ENCODE peak calls at places on chromosomes 16 and 17, in four cellular contexts. E is GM12878, R is breast epithelium, S is transverse colon. C is an unnamed sample.

GRCh38 chr16:80066805-80067580 is 466.5 kb upstream of the MAF start:
- DNase-seq in E (no peak), R (no peak), S (no peak), C (no peak)

GRCh38 chr17:63945851-63946439 is 13.8 kb upstream of the CD79B start:
- DNase-seq in E (no peak), S (no peak), R (no peak), C (no peak)

GRCh38 chr17:55641559-55642160 is 81.0 kb downstream of the TMEM100 start:
- DNase-seq in S (peak), E (no peak), R (peak), C (no peak)

GRCh38 chr17:41784207-41784744 is 2.2 kb downstream of the JUP start:
- DNase-seq in E (no peak), R (peak), S (peak), C (no peak)

GRCh38 chr17:67518881-67519280 is 141.8 kb downstream of the PITPNC1 start:
- DNase-seq in E (no peak), S (no peak), R (no peak), C (no peak)

GRCh38 chr17:43967251-43967875 is 13.6 kb upstream of the PYY start:
- DNase-seq in S (no peak), E (no peak), R (no peak), C (no peak)

GRCh38 chr17:19019041-19019941 is 14.7 kb upstream of the FAM83G start:
- DNase-seq in S (no peak), E (no peak), R (no peak), C (no peak)

GRCh38 chr17:47176438-47176837 is 12.7 kb downstream of the CDC27 start:
- DNase-seq in E (no peak), S (no peak), R (no peak), C (no peak)

GRCh38 chr17:41048441-41048840 is 1.3 kb upstream of the KRTAP2-1 start:
- DNase-seq in R (no peak), E (no peak), S (no peak), C (no peak)

GRCh38 chr16:17205279-17206139 is 265.3 kb downstream of the XYLT1 start:
- DNase-seq in S (no peak), E (no peak), R (peak), C (no peak)

GRCh38 chr16:75695708-75696107 is 5.6 kb downstream of the DUXB start:
- DNase-seq in E (no peak), S (no peak), R (no peak), C (no peak)

GRCh38 chr16:80047796-80048649 is 447.5 kb upstream of the MAF start:
- DNase-seq in S (no peak), R (no peak), E (no peak), C (no peak)

GRCh38 chr17:77504652-77505459 is 364.1 kb downstream of the SEC14L1 start:
- DNase-seq in R (no peak), S (no peak), E (no peak), C (no peak)

GRCh38 chr16:50665128-50665878 is 15.8 kb downstream of the SNX20 start:
- DNase-seq in R (peak), E (no peak), S (peak), C (peak)
- H3K27ac ChIP-seq in R (peak), E (no peak), S (peak), C (no peak)

DNA sequence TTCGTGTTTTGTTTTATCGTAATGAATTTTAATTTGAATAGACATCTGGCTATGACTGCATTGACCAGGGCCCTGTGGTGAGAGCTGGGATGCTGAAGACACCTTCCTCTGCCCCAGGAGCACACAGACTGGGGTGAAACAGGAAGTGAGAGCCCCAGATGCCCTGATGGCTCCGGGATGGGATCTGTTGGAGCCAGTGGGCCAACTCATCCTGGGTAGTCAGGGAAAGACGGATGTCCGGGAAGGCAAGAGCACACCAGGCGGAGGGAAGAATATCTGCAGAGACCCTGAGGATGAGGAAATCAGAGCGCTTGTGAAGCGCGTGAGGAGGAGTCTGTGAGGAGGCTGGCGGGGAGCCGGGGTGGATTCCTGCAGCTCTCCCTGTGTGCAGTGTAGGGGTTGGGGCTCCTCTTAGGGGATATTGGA is 71.5 kb upstream of the LGALS9 start:
- DNase-seq in S (no peak), R (no peak), E (no peak), C (peak)
- TF ChIP-seq POLR2A in S (no peak), R (no peak), E (no peak), C (no peak)

GRCh38 chr17:50117202-50118040 is 12.5 kb downstream of the SAMD14 start:
- DNase-seq in R (no peak), S (peak), E (no peak), C (no peak)
- TF ChIP-seq POLR2AphosphoS5 in R (no peak), S (no peak), E (no peak), C (no peak)

GRCh38 chr17:83099086-83099540 is 19.7 kb downstream of the METRNL start:
- DNase-seq in S (no peak), E (no peak), R (no peak), C (no peak)
- H3K27ac ChIP-seq in S (no peak), E (no peak), R (peak), C (peak)

DNA sequence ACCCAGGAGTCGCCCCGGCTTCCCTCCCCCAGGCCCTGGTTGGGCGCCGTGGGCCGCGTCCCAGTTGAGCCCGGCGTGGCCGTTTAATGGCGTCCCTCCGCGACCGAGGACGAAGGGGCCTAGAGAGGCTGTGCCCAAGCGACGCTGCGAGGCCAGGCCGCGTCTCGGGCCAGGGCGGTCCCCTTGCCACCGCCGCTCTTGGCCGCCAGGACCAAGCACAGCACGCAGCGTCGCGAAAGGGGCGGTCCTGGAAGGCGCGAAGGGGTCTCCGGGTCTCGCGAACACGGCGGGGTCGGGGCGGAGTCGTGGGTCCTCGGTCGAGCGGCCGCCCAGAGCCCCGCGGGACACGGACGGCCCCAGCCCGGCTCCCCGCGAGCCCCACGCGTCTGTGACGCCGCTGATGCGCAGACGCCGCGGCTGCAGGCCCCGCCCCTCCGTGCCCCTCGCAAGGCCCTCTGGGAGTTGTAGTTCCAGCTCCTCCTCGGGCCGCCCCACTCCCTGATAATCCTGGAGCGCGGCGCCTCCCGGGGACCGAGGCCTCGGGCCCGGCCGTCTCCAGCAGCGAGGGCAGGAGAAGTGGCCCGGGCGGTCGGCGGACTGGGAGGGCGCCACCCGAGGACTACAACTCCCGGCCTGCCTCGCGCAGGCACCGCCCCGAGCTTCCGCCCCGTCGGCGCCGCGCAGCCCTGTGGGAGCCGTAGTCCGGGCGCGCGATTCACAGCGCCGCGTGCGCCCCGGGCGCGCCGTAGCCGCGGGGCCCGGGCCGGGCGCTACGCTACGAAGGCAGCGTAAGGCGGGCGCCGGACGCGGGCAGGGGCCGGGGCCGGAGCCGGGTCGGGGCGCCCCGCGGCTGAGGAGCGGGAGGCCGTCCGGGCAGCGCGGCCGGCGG is at the start of gene CAPN15:
- DNase-seq in S (peak), E (peak), R (peak), C (peak)
- TF ChIP-seq POLR2A in S (peak), E (peak), R (peak), C (no peak)

C was measured in suprapubic skin.